ENCODE peak calls at places on chromosome 10, in four cellular contexts. X is small intestine, N is hypothalamus, J is NCI-H1105 treated with DMSO at 0.1 percent for 48 hours. H is an unnamed sample.

GRCh38 chr10:123997486-123998196 is 95.8 kb downstream of the CHST15 start:
- DNase-seq in J (no peak), X (no peak), N (no peak), H (peak)

GRCh38 chr10:31929260-31929985 is 792 bp upstream of the ARHGAP12 start:
- DNase-seq in J (peak), X (peak), N (peak), H (peak)

GRCh38 chr10:127880557-127880956 is 12.2 kb downstream of the CLRN3 start:
- DNase-seq in N (no peak), J (no peak), X (no peak), H (no peak)

GRCh38 chr10:113578766-113579165 is 25.9 kb downstream of the HABP2 start:
- DNase-seq in X (no peak), N (no peak), J (no peak), H (no peak)

GRCh38 chr10:77638766-77639101 is 1.1 kb upstream of the KCNMA1 start:
- DNase-seq in J (no peak), N (no peak), X (no peak), H (no peak)

GRCh38 chr10:2202401-2202800 is 465.1 kb upstream of the ADARB2 start:
- DNase-seq in J (no peak), N (no peak), X (no peak), H (no peak)

GRCh38 chr10:125043824-125044658 is 102.1 kb downstream of the ZRANB1 start:
- DNase-seq in N (no peak), J (no peak), X (no peak), H (peak)

GRCh38 chr10:14409247-14409646 is 78.5 kb upstream of the FRMD4A start:
- DNase-seq in N (no peak), X (no peak), J (no peak), H (no peak)

GRCh38 chr10:124217906-124218769 is 124.7 kb upstream of the CHST15 start:
- DNase-seq in X (no peak), N (no peak), J (no peak), H (no peak)

GRCh38 chr10:60718891-60719290 is 59.4 kb upstream of the CDK1 start:
- DNase-seq in N (no peak), X (no peak), J (no peak), H (peak)

GRCh38 chr10:14820010-14820774 is 17.6 kb downstream of the CDNF start:
- DNase-seq in X (no peak), J (no peak), N (no peak), H (peak)

GRCh38 chr10:117184821-117185220 is 12.5 kb upstream of the KCNK18 start:
- DNase-seq in X (no peak), J (no peak), N (no peak), H (no peak)

GRCh38 chr10:113470372-113471240 is 82.2 kb upstream of the HABP2 start:
- DNase-seq in J (no peak), X (no peak), N (no peak), H (no peak)

GRCh38 chr10:49599546-49599945 is 10.6 kb upstream of the SLC18A3 start:
- DNase-seq in X (no peak), N (no peak), J (no peak), H (no peak)

GRCh38 chr10:97542169-97543024 is 30.2 kb upstream of the ANKRD2 start:
- DNase-seq in J (no peak), X (no peak), N (peak), H (peak)

GRCh38 chr10:10209152-10209551 is 808.5 kb upstream of the CELF2 start:
- DNase-seq in N (no peak), X (no peak), J (no peak), H (peak)

GRCh38 chr10:60414877-60415585 is 25.4 kb upstream of the ANK3 start:
- DNase-seq in X (no peak), J (no peak), N (no peak), H (peak)

GRCh38 chr10:64089648-64090047 is 568.4 kb downstream of the REEP3 start:
- DNase-seq in J (no peak), N (no peak), X (no peak), H (no peak)